ENCODE peak calls at places on chromosomes 1 and 21, in eight cellular contexts. K is NCI-H1092 treated with DMSO at 0.1 percent for 48 hours, Z is amniotic stem cell, I is anterior cingulate cortex, T is AG09319, O is MG63, J is iPS DF 19.7, W is DMS153. C is an unnamed sample.

GRCh38 chr1:55447488-55447887 is 232.3 kb upstream of the USP24 start:
- DNase-seq in K (no peak), Z (no peak), I (no peak), T (no peak), O (no peak), J (no peak), W (no peak), C (no peak)

GRCh38 chr1:178733972-178734371 is 8.9 kb downstream of the RALGPS2 start:
- DNase-seq in K (no peak), Z (no peak), I (no peak), T (no peak), O (no peak), J (no peak), W (no peak), C (no peak)

GRCh38 chr1:217525773-217526490 is 105.0 kb downstream of the GPATCH2 start:
- DNase-seq in K (no peak), Z (no peak), I (no peak), T (no peak), O (no peak), J (no peak), W (no peak), C (no peak)

GRCh38 chr1:151145158-151146071 is 1.0 kb downstream of the SEMA6C start:
- DNase-seq in K (peak; percentile 32), Z (no peak), I (no peak), T (no peak), O (no peak), J (no peak), W (no peak), C (no peak)

GRCh38 chr1:160428655-160429054 is 28.3 kb downstream of the VANGL2 start:
- DNase-seq in K (peak; percentile 5), Z (no peak), I (peak; percentile 15), T (no peak), O (peak; percentile 30), J (no peak), W (peak; percentile 92), C (no peak)

GRCh38 chr1:32716312-32717126 is 13.9 kb upstream of the SYNC start:
- DNase-seq in K (peak; percentile 58), Z (no peak), I (no peak), T (no peak), O (peak; percentile 46), J (peak; percentile 91), W (peak; percentile 99), C (no peak)

GRCh38 chr1:18200136-18200717 is 92.6 kb downstream of the IGSF21 start:
- DNase-seq in K (peak; percentile 26), Z (no peak), I (peak; percentile 23), T (no peak), O (no peak), J (no peak), W (peak; percentile 5), C (no peak)

GRCh38 chr21:46000731-46001641 is 19.4 kb downstream of the COL6A1 start:
- DNase-seq in K (no peak), Z (no peak), I (no peak), T (no peak), O (peak; percentile 16), J (no peak), W (no peak), C (no peak)

GRCh38 chr1:41890841-41891311 is 27.8 kb downstream of the HIVEP3 start:
- DNase-seq in K (no peak), Z (no peak), I (no peak), T (no peak), O (no peak), J (no peak), W (no peak), C (no peak)

GRCh38 chr1:38559180-38559874 is 300.2 kb downstream of the RRAGC start:
- DNase-seq in K (no peak), Z (no peak), I (no peak), T (no peak), O (no peak), J (no peak), W (peak; percentile 59), C (no peak)

GRCh38 chr1:32142446-32143301 is 34.8 kb downstream of the KPNA6 start:
- DNase-seq in K (no peak), Z (peak; percentile 25), I (no peak), T (peak; percentile 62), O (peak; percentile 54), J (no peak), W (peak; percentile 83), C (peak; percentile 54)

GRCh38 chr1:44076093-44076492 is 42.5 kb upstream of the KLF17 start:
- DNase-seq in K (no peak), Z (no peak), I (no peak), T (no peak), O (no peak), J (no peak), W (no peak), C (no peak)

GRCh38 chr1:115182012-115182715 is 92.9 kb upstream of the TSPAN2 start:
- DNase-seq in K (peak; percentile 7), Z (no peak), I (no peak), T (no peak), O (no peak), J (no peak), W (no peak), C (no peak)

GRCh38 chr1:16617101-16617727 is 3.9 kb upstream of the NBPF1 start:
- DNase-seq in K (no peak), Z (no peak), I (no peak), T (no peak), O (no peak), J (no peak), W (no peak), C (no peak)

GRCh38 chr1:9596419-9597123 is 7.9 kb downstream of the TMEM201 start:
- DNase-seq in K (no peak), Z (no peak), I (no peak), T (no peak), O (no peak), J (no peak), W (no peak), C (no peak)

GRCh38 chr1:107525961-107526360 is 385.1 kb downstream of the NTNG1 start:
- DNase-seq in K (peak; percentile 72), Z (no peak), I (no peak), T (no peak), O (no peak), J (no peak), W (peak; percentile 62), C (no peak)

GRCh38 chr1:26959722-26960624 is at the start of gene KDF1:
- DNase-seq in K (peak; percentile 8), Z (no peak), I (no peak), T (no peak), O (no peak), J (peak; percentile 73), W (peak; percentile 88), C (no peak)

GRCh38 chr1:177976596-177976995 is 6.7 kb upstream of the SEC16B start:
- DNase-seq in K (no peak), Z (no peak), I (no peak), T (no peak), O (no peak), J (no peak), W (no peak), C (no peak)

GRCh38 chr1:205988585-205988995 is 14.6 kb downstream of the RAB7B start:
- DNase-seq in K (no peak), Z (no peak), I (no peak), T (no peak), O (no peak), J (no peak), W (no peak), C (no peak)

GRCh38 chr1:88935522-88936222 is 44.3 kb upstream of the GTF2B start:
- DNase-seq in K (peak; percentile 30), Z (no peak), I (no peak), T (peak; percentile 8), O (no peak), J (no peak), W (peak; percentile 3), C (peak; percentile 11)

GRCh38 chr1:33241866-33242265 is 14.4 kb upstream of the ZNF362 start:
- DNase-seq in K (no peak), Z (no peak), I (no peak), T (no peak), O (no peak), J (no peak), W (no peak), C (no peak)

GRCh38 chr1:54683453-54683852 is 32.2 kb upstream of the TTC4 start:
- DNase-seq in K (no peak), Z (no peak), I (no peak), T (no peak), O (no peak), J (no peak), W (no peak), C (no peak)

GRCh38 chr1:61125263-61125662 is 42.9 kb downstream of the NFIA start:
- DNase-seq in K (peak; percentile 68), Z (no peak), I (no peak), T (no peak), O (no peak), J (no peak), W (no peak), C (no peak)

GRCh38 chr1:53572061-53572801 is 113.0 kb downstream of the DMRTB1 start:
- DNase-seq in K (peak; percentile 9), Z (peak; percentile 85), I (peak; percentile 15), T (peak; percentile 31), O (peak; percentile 89), J (no peak), W (no peak), C (peak; percentile 47)

GRCh38 chr1:47507921-47508894 is 70.4 kb downstream of the FOXD2 start:
- DNase-seq in K (peak; percentile 25), Z (no peak), I (no peak), T (no peak), O (no peak), J (no peak), W (peak; percentile 21), C (no peak)

GRCh38 chr1:24551910-24552571 is 3.8 kb upstream of the NCMAP start:
- DNase-seq in K (no peak), Z (no peak), I (no peak), T (no peak), O (no peak), J (no peak), W (no peak), C (no peak)

GRCh38 chr21:42592156-42592820 is 61.1 kb upstream of the PDE9A start:
- DNase-seq in K (no peak), Z (no peak), I (no peak), T (no peak), O (no peak), J (no peak), W (no peak), C (no peak)

GRCh38 chr21:26849428-26850115 is 4.4 kb upstream of the ADAMTS1 start:
- DNase-seq in K (peak; percentile 18), Z (peak; percentile 69), I (no peak), T (no peak), O (no peak), J (no peak), W (no peak), C (no peak)

GRCh38 chr1:219837274-219837993 is 90.9 kb downstream of the SLC30A10 start:
- DNase-seq in K (peak; percentile 82), Z (peak; percentile 10), I (no peak), T (peak; percentile 0), O (no peak), J (peak; percentile 48), W (peak; percentile 68), C (peak; percentile 20)

GRCh38 chr1:64487061-64487460 is 17.1 kb downstream of the CACHD1 start:
- DNase-seq in K (no peak), Z (no peak), I (no peak), T (no peak), O (no peak), J (no peak), W (no peak), C (no peak)

GRCh38 chr1:118101445-118101844 is 83.6 kb downstream of the SPAG17 start:
- DNase-seq in K (no peak), Z (no peak), I (no peak), T (no peak), O (peak; percentile 59), J (no peak), W (peak; percentile 64), C (peak; percentile 84)

GRCh38 chr1:173478099-173478555 is 992 bp downstream of the PRDX6 start:
- DNase-seq in K (no peak), Z (peak; percentile 59), I (no peak), T (peak; percentile 51), O (peak; percentile 61), J (no peak), W (no peak), C (peak; percentile 50)

GRCh38 chr1:167409183-167409582 is 109.1 kb downstream of the CD247 start:
- DNase-seq in K (no peak), Z (no peak), I (no peak), T (no peak), O (no peak), J (no peak), W (no peak), C (no peak)

GRCh38 chr1:59163268-59164092 is 133.4 kb upstream of the FGGY start:
- DNase-seq in K (no peak), Z (no peak), I (no peak), T (peak; percentile 91), O (peak; percentile 66), J (no peak), W (no peak), C (peak; percentile 88)

C was measured in AG09309.